ENCODE peak calls at places on chromosome 13, in four cellular contexts. Q is AG04449, I is HFF-Myc, C is heart left ventricle. W is an unnamed sample.

GRCh38 chr13:107867701-107868661 is 347.4 kb downstream of the LIG4 start:
- DNase-seq in Q (no peak), I (no peak), C (no peak), W (peak)

GRCh38 chr13:41428155-41428554 is 29.2 kb upstream of the RGCC start:
- DNase-seq in Q (no peak), I (no peak), C (no peak), W (no peak)

GRCh38 chr13:67077132-67077531 is 153.0 kb downstream of the PCDH9 start:
- DNase-seq in Q (no peak), I (no peak), C (no peak), W (no peak)

GRCh38 chr13:75318138-75318833 is 163.7 kb downstream of the TBC1D4 start:
- DNase-seq in Q (no peak), I (no peak), C (no peak), W (no peak)

GRCh38 chr13:88623150-88623549 is 952.0 kb downstream of the SLITRK5 start:
- DNase-seq in Q (no peak), I (no peak), C (no peak), W (peak)

GRCh38 chr13:44575741-44576395 is at the start of gene TSC22D1:
- DNase-seq in Q (no peak), I (no peak), C (peak), W (peak)

GRCh38 chr13:20400774-20401173 is 124.9 kb downstream of the CRYL1 start:
- DNase-seq in Q (peak), I (no peak), C (no peak), W (peak)

GRCh38 chr13:99796175-99796819 is 175.3 kb downstream of the ZIC5 start:
- DNase-seq in Q (no peak), I (peak), C (no peak), W (peak)

GRCh38 chr13:111280666-111281577 is 39.5 kb upstream of the TEX29 start:
- DNase-seq in Q (no peak), I (no peak), C (no peak), W (no peak)
- H3K4me3 ChIP-seq in Q (no peak), I (no peak), C (no peak), W (no peak)

DNA sequence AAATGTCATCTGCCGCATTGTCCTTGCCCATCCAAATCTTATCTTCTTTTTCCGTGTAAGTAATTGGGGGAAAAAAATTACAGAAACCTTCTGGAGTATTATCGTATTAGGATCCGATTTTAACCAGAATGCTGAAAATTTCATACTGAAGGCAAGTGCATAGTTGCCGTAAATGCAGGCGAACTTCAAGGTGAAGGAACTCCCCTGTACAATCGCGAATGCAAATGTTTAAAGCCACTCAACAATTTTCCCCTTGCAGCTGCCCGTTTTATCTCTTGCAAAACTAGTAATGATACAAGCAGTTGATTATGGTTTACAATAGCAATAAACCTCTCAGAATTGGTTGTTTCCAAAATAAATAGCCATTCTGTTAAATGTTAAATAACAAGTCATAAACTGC is 105.6 kb downstream of the DNAJC15 start:
- DNase-seq in Q (no peak), I (no peak), C (no peak), W (no peak)
- H3K4me3 ChIP-seq in Q (no peak), I (no peak), C (no peak), W (no peak)

GRCh38 chr13:77703426-77703825 is 5.9 kb downstream of the SLAIN1 start:
- DNase-seq in Q (no peak), I (no peak), C (no peak), W (no peak)
- H3K4me3 ChIP-seq in Q (no peak), I (no peak), C (no peak), W (no peak)

DNA sequence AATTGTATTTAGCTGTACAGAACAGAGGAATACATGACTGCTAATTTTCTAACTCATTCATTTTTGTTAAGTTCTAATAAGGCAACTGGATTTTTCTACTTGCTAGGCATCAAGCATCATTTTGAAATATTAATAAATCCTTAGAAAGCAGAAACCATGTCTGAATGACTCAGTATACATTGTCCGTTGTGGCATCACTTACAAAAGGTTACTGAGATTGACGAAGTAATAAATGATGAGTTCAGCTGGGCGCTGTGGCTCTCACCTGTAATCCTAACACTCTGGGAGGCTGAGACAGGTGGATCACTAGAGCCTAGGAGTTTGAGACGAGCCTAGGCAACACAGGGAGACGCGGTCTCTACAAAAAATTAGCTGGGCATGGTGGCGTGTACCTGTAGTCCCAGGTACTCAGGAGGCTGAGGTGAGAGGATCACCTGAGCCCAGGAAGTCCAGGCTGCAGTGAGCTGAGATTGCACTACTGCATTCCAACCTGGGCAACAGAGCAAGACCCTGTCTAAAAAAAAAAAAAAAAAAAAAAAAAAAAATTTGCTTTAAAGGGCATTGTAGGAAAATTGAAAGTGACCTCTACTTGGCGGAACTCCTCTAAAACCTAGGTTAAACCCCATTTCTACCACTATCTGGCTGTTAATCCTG is 36.6 kb downstream of the LHFPL6 start:
- DNase-seq in Q (no peak), I (no peak), C (no peak), W (peak)
- H3K4me3 ChIP-seq in Q (no peak), I (no peak), C (no peak), W (no peak)

GRCh38 chr13:27827646-27828045 is 35.4 kb downstream of the GSX1 start:
- DNase-seq in Q (no peak), I (no peak), C (no peak), W (no peak)

GRCh38 chr13:27825153-27825552 is 32.9 kb downstream of the GSX1 start:
- DNase-seq in Q (no peak), I (no peak), C (no peak), W (no peak)

GRCh38 chr13:27830010-27830409 is 37.7 kb downstream of the GSX1 start:
- DNase-seq in Q (no peak), I (no peak), C (peak), W (peak)

GRCh38 chr13:27824121-27824520 is 31.8 kb downstream of the GSX1 start:
- DNase-seq in Q (no peak), I (no peak), C (no peak), W (no peak)

GRCh38 chr13:27826379-27827353 is 34.4 kb downstream of the GSX1 start:
- DNase-seq in Q (peak), I (peak), C (peak), W (peak)
- H3K4me3 ChIP-seq in Q (peak), I (no peak), C (peak), W (peak)

DNA sequence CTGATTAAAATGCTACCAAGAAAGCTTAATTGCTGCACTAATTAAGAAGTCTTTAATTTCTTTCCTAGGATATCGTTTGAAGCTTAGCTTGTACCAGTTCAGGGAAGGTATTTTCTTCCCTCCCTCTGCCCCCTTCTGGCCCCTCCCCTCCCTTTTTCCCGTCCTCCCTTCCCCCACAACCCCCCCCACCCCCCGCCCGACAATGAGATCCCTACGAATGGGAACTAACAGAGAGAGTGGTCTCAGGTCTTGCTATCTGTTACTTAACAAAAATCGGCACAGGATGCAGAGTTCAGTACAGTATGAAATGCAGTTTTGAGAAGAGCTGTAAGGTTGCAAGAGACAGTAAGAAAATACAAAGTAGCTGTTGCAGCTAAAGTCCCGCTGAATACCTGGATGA is 3.0 kb upstream of the DACH1 start:
- DNase-seq in Q (no peak), I (no peak), C (no peak), W (no peak)
- H3K4me3 ChIP-seq in Q (no peak), I (no peak), C (no peak), W (no peak)

GRCh38 chr13:23570099-23570926 is at the start of gene TNFRSF19:
- DNase-seq in Q (peak), I (peak), C (peak), W (peak)
- H3K4me3 ChIP-seq in Q (peak), I (peak), C (peak), W (no peak)

W was measured in epithelial cell of esophagus.